ENCODE peak calls at places on chromosomes 13 and 19, in seven cellular contexts. N is fibroblast of the aortic adventitia, G is Calu3, K is body of pancreas, A is foreskin keratinocyte, V is AG04450, J is sigmoid colon. E is an unnamed sample.

GRCh38 chr13:107765724-107766436 is 449.5 kb downstream of the LIG4 start:
- DNase-seq in N (peak), G (no peak), K (no peak), A (no peak), V (no peak), J (no peak), E (no peak)

GRCh38 chr19:31960474-31960873 is 384.9 kb upstream of the ZNF507 start:
- DNase-seq in N (no peak), G (no peak), K (no peak), A (no peak), V (no peak), J (no peak), E (no peak)

GRCh38 chr13:23391752-23392151 is 41.8 kb downstream of the SACS start:
- DNase-seq in N (peak), G (no peak), K (no peak), A (no peak), V (no peak), J (no peak), E (no peak)

GRCh38 chr19:44757735-44758505 is 9.4 kb downstream of the BCL3 start:
- DNase-seq in N (peak), G (no peak), K (peak), A (no peak), V (no peak), J (peak), E (peak)

GRCh38 chr19:47353307-47353712 is 4.2 kb downstream of the DHX34 start:
- DNase-seq in N (no peak), G (peak), K (peak), A (no peak), V (no peak), J (no peak), E (no peak)

GRCh38 chr19:3115916-3116602 is 19.8 kb upstream of the GNA15 start:
- DNase-seq in N (no peak), G (no peak), K (no peak), A (no peak), V (no peak), J (no peak), E (no peak)

GRCh38 chr19:2854849-2855248 is 12.3 kb upstream of the ZNF556 start:
- DNase-seq in N (no peak), G (no peak), K (no peak), A (no peak), V (no peak), J (no peak), E (no peak)

GRCh38 chr13:21297452-21297851 is 121.0 kb downstream of the MRPL57 start:
- DNase-seq in N (no peak), G (no peak), K (no peak), A (no peak), V (no peak), J (no peak), E (no peak)

GRCh38 chr13:35894636-35895035 is 236.5 kb downstream of the DCLK1 start:
- DNase-seq in N (peak), G (no peak), K (no peak), A (no peak), V (no peak), J (no peak), E (no peak)

GRCh38 chr19:5547881-5548280 is 19.9 kb downstream of the TINCR start:
- DNase-seq in N (peak), G (peak), K (no peak), A (no peak), V (peak), J (no peak), E (peak)

GRCh38 chr13:95536629-95537241 is 15.8 kb upstream of the CLDN10 start:
- DNase-seq in N (peak), G (no peak), K (peak), A (no peak), V (no peak), J (no peak), E (no peak)

GRCh38 chr13:20923272-20923671 is 20.7 kb upstream of the XPO4 start:
- DNase-seq in N (no peak), G (no peak), K (no peak), A (no peak), V (no peak), J (no peak), E (no peak)

GRCh38 chr13:27967736-27968315 is 1.3 kb downstream of the CDX2 start:
- DNase-seq in N (no peak), G (no peak), K (no peak), A (no peak), V (no peak), J (no peak), E (no peak)

GRCh38 chr13:103156346-103156998 is 90.3 kb upstream of the SLC10A2 start:
- DNase-seq in N (no peak), G (no peak), K (no peak), A (no peak), V (no peak), J (no peak), E (no peak)

GRCh38 chr19:29806098-29806866 is 5.5 kb upstream of the CCNE1 start:
- DNase-seq in N (peak), G (no peak), K (peak), A (no peak), V (no peak), J (peak), E (no peak)

GRCh38 chr13:71580614-71581013 is 286.4 kb downstream of the DACH1 start:
- DNase-seq in N (no peak), G (no peak), K (no peak), A (no peak), V (no peak), J (no peak), E (no peak)

GRCh38 chr19:35756373-35757230 is at the start of gene HSPB6:
- DNase-seq in N (peak), G (no peak), K (no peak), A (no peak), V (no peak), J (peak), E (peak)

GRCh38 chr13:33644607-33645543 is 173.1 kb upstream of the RFC3 start:
- DNase-seq in N (peak), G (no peak), K (no peak), A (no peak), V (no peak), J (peak), E (no peak)

GRCh38 chr19:29836409-29836825 is 24.6 kb downstream of the CCNE1 start:
- DNase-seq in N (no peak), G (no peak), K (no peak), A (no peak), V (no peak), J (no peak), E (no peak)

GRCh38 chr13:111460548-111461444 is 140.4 kb downstream of the TEX29 start:
- DNase-seq in N (peak), G (peak), K (peak), A (no peak), V (peak), J (peak), E (peak)

GRCh38 chr19:8517551-8518442 is 3.8 kb upstream of the ZNF414 start:
- DNase-seq in N (peak), G (no peak), K (no peak), A (no peak), V (no peak), J (no peak), E (no peak)

GRCh38 chr13:20294497-20294896 is 62.4 kb upstream of the GJB6 start:
- DNase-seq in N (no peak), G (no peak), K (no peak), A (no peak), V (no peak), J (no peak), E (no peak)

GRCh38 chr13:72651196-72651595 is 76.2 kb downstream of the MZT1 start:
- DNase-seq in N (no peak), G (no peak), K (no peak), A (no peak), V (no peak), J (no peak), E (no peak)
- TF ChIP-seq CTCF in N (no peak), G (no peak), K (no peak), A (peak), V (peak), J (no peak), E (no peak)

GRCh38 chr19:1253514-1254080 is 5.2 kb downstream of the MIDN start:
- DNase-seq in N (no peak), G (peak), K (no peak), A (no peak), V (no peak), J (no peak), E (no peak)
- TF ChIP-seq CTCF in N (no peak), G (no peak), K (no peak), A (no peak), V (no peak), J (no peak), E (no peak)

DNA sequence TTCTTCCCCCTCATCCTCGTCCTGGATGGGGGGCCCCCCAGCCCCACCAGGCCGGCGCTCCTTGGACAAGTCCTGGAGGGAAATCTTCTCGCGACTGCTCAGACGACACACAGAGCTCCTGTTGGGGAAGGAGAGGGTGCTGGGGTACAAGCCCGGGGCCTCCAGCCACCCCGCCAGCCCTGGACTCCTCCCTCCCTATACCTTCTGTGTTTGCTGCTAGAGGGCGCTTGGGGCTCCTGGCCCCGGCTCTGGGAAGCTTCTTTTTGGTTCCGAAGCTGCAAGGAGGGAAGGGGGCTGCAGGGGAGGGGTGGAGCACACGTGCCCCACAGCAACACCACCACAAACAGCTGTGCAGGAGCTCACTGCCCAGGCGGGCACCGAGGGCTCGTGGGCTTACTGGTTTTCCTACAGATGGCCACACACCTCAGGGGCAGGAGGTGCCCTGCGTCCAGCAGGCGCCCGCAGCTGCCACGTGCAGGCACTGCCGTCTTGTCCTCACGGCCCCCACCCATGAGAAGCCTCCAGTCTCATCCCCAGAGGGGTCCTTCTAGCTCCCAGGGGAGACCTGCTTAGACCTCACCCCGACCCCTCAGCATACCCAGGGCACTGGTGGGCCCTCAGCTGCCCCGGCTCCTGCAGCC is 20.5 kb downstream of the EPS8L1 start:
- DNase-seq in N (no peak), G (no peak), K (no peak), A (no peak), V (no peak), J (no peak), E (no peak)
- TF ChIP-seq CTCF in N (no peak), G (no peak), K (no peak), A (no peak), V (no peak), J (no peak), E (no peak)

DNA sequence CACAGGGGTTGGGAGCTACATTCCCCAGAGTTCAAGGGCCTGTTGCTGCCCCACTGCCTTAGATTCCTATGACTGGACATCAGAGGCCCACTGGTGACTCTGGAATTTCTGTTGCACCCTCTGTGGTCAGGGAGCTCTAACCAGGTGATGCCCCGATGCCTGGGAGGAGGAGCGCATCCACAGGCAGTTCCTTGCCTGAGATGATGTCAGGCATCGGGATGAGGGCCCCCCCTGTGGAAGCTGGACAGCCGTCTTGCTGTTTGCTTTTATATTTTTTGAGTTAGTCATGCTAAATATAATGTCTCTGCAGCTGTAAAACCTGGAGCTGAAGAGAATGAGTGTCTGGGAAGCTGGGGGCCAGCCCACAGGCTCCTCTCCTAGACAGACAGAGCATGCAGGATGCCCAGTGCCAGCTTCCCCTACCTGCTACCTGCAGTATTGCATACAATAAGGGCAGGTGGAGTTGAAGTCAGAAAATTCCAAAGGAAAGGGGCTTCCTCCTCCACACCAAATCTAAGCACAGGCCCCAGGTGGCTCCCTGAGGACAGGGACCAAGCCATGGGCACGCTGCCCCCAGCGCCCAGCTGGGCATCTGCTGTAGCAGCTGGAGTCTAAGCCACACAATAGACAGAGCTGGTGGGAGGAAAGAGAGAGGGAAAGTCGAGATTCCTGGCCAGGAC is 16.2 kb downstream of the COL4A2 start:
- DNase-seq in N (peak), G (no peak), K (no peak), A (no peak), V (peak), J (peak), E (no peak)
- TF ChIP-seq CTCF in N (peak), G (no peak), K (no peak), A (peak), V (peak), J (no peak), E (peak)

GRCh38 chr13:82758056-82758455 is 1124.2 kb downstream of the SLITRK1 start:
- DNase-seq in N (peak), G (no peak), K (no peak), A (no peak), V (no peak), J (no peak), E (no peak)
- TF ChIP-seq CTCF in N (peak), G (no peak), K (no peak), A (peak), V (peak), J (no peak), E (no peak)

E was measured in endothelial cell.